ENCODE peak calls at places on chromosomes 13 and 19, in eight cellular contexts. W, O, C, Q, N, R, X and L are unnamed samples.

GRCh38 chr19:45071545-45071938 is 4.7 kb downstream of the ZNF296 start:
- DNase-seq in W (no peak), O (no peak), C (no peak), Q (no peak), N (no peak), R (peak), X (no peak), L (no peak)

GRCh38 chr13:25988655-25989054 is 63.2 kb downstream of the SHISA2 start:
- DNase-seq in W (no peak), O (no peak), C (no peak), Q (no peak), N (peak), R (no peak), X (no peak), L (no peak)

GRCh38 chr13:101291647-101292515 is 124.4 kb downstream of the NALCN start:
- DNase-seq in W (no peak), O (no peak), C (no peak), Q (no peak), N (peak), R (no peak), X (no peak), L (no peak)

GRCh38 chr13:22740264-22740663 is 440.5 kb upstream of the SGCG start:
- DNase-seq in W (no peak), O (no peak), C (no peak), Q (no peak), N (no peak), R (no peak), X (peak), L (no peak)

GRCh38 chr13:101945435-101945834 is 456.4 kb downstream of the FGF14 start:
- DNase-seq in W (no peak), O (no peak), C (no peak), Q (no peak), N (no peak), R (no peak), X (no peak), L (peak)

GRCh38 chr13:90414691-90415596 is 932.5 kb upstream of the MIR17HG start:
- DNase-seq in W (no peak), O (peak), C (peak), Q (no peak), N (peak), R (no peak), X (no peak), L (peak)

GRCh38 chr19:4738734-4739133 is 15.1 kb upstream of the DPP9 start:
- DNase-seq in W (no peak), O (no peak), C (no peak), Q (no peak), N (no peak), R (no peak), X (no peak), L (no peak)

GRCh38 chr19:53057904-53058579 is 13.5 kb downstream of the ERVV-2 start:
- DNase-seq in W (no peak), O (no peak), C (no peak), Q (no peak), N (no peak), R (no peak), X (peak), L (peak)

GRCh38 chr19:38989066-38989605 is 13.6 kb upstream of the FBXO17 start:
- DNase-seq in W (no peak), O (no peak), C (peak), Q (no peak), N (peak), R (no peak), X (peak), L (peak)

GRCh38 chr19:510606-511100 is 3.4 kb downstream of the TPGS1 start:
- DNase-seq in W (peak), O (peak), C (peak), Q (peak), N (peak), R (no peak), X (peak), L (peak)

GRCh38 chr13:20702945-20703784 is at the start of gene IL17D:
- DNase-seq in W (no peak), O (no peak), C (no peak), Q (peak), N (no peak), R (no peak), X (peak), L (peak)

GRCh38 chr13:32476892-32477291 is 49.0 kb upstream of the N4BP2L1 start:
- DNase-seq in W (no peak), O (no peak), C (no peak), Q (no peak), N (no peak), R (no peak), X (no peak), L (no peak)

GRCh38 chr13:101140087-101140770 is 276.1 kb downstream of the NALCN start:
- DNase-seq in W (no peak), O (no peak), C (no peak), Q (no peak), N (no peak), R (no peak), X (no peak), L (no peak)